ENCODE peak calls at places on chromosome 11, in five cellular contexts. V, X, M, W and U are unnamed samples.

GRCh38 chr11:9568854-9569587 is 4.4 kb upstream of the WEE1 start:
- DNase-seq in M (peak), X (peak), V (peak), W (peak), U (peak)

GRCh38 chr11:114176321-114176720 is 116.8 kb downstream of the ZBTB16 start:
- DNase-seq in W (no peak), X (no peak), M (no peak), V (no peak), U (no peak)

GRCh38 chr11:65960824-65961266 is 689 bp upstream of the SART1 start:
- DNase-seq in W (no peak), X (no peak), V (no peak), M (no peak), U (no peak)

GRCh38 chr11:48081151-48082010 is 101.0 kb downstream of the PTPRJ start:
- DNase-seq in W (no peak), X (no peak), V (no peak), M (peak), U (peak)

GRCh38 chr11:10486161-10486840 is 31.2 kb downstream of the AMPD3 start:
- DNase-seq in V (no peak), X (no peak), M (no peak), W (no peak), U (no peak)

GRCh38 chr11:70631624-70632047 is 233.3 kb downstream of the CTTN start:
- DNase-seq in V (no peak), X (no peak), M (no peak), W (no peak), U (no peak)

GRCh38 chr11:27246925-27247324 is 116.1 kb downstream of the CCDC34 start:
- DNase-seq in X (no peak), W (no peak), V (no peak), M (no peak), U (no peak)

GRCh38 chr11:65013130-65013691 is 749 bp upstream of the ARL2 start:
- DNase-seq in M (peak), V (peak), W (peak), X (peak), U (no peak)

GRCh38 chr11:44680982-44681597 is 45.7 kb upstream of the TSPAN18 start:
- DNase-seq in V (no peak), M (no peak), X (peak), W (peak), U (peak)

GRCh38 chr11:6548121-6548520 is 51.0 kb downstream of the DNHD1 start:
- DNase-seq in M (no peak), W (no peak), V (no peak), X (no peak), U (no peak)

GRCh38 chr11:60753309-60753708 is 3.4 kb upstream of the MS4A15 start:
- DNase-seq in V (no peak), W (no peak), X (no peak), M (no peak), U (no peak)

GRCh38 chr11:34621876-34622275 is 983 bp downstream of the EHF start:
- DNase-seq in W (no peak), X (no peak), V (no peak), M (no peak), U (no peak)

GRCh38 chr11:34623463-34623862 is 2.6 kb downstream of the EHF start:
- DNase-seq in V (no peak), W (no peak), M (no peak), X (peak), U (no peak)

GRCh38 chr11:34626393-34626792 is 5.5 kb downstream of the EHF start:
- DNase-seq in M (peak), V (no peak), X (no peak), W (no peak), U (peak)

GRCh38 chr11:34625576-34625975 is 4.7 kb downstream of the EHF start:
- DNase-seq in W (no peak), X (no peak), V (no peak), M (no peak), U (no peak)

GRCh38 chr11:34624069-34624468 is 3.2 kb downstream of the EHF start:
- DNase-seq in V (no peak), M (no peak), X (peak), W (no peak), U (peak)
- TF ChIP-seq CTCF in V (no peak), M (no peak), X (no peak), W (no peak), U (no peak)

GRCh38 chr11:118068206-118068944 is 8.5 kb upstream of the TMPRSS4 start:
- DNase-seq in X (no peak), M (no peak), W (peak), V (no peak), U (no peak)
- TF ChIP-seq CTCF in X (no peak), M (no peak), W (peak), V (no peak), U (no peak)

DNA sequence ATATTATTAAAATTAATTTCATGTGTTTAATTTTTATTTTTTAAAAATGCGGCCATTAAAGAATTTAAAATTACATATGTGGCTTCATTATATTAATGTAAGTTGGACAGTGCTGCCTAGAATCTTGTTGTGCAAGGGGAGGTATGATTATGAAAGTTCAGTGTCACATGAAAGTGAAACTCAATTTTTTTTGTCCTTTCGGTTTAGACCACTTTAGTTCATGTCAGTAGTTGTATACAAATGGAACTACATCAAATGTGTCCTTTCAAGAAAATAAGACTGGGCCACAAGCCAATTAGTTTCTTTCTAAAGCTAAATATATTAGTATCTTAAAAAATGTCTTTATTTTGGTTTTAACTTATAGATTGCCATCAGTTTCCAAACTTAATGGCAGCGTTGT is 35.7 kb downstream of the TBCEL start:
- DNase-seq in W (no peak), V (no peak), M (no peak), X (peak), U (no peak)
- TF ChIP-seq CTCF in W (no peak), V (no peak), M (no peak), X (no peak), U (no peak)

GRCh38 chr11:449889-450808 is at the start of gene PTDSS2:
- DNase-seq in W (peak), X (peak), V (peak), M (peak), U (peak)
- TF ChIP-seq CTCF in W (no peak), X (no peak), V (no peak), M (no peak), U (no peak)

GRCh38 chr11:122105009-122105828 is 10.8 kb downstream of the BLID start:
- DNase-seq in X (no peak), M (no peak), W (no peak), V (no peak), U (no peak)

GRCh38 chr11:122107045-122107444 is 9.0 kb downstream of the BLID start:
- DNase-seq in W (no peak), V (no peak), X (no peak), M (no peak), U (no peak)

GRCh38 chr11:122108192-122108799 is 7.7 kb downstream of the BLID start:
- DNase-seq in W (peak), V (no peak), M (peak), X (peak), U (peak)

GRCh38 chr11:122108828-122109227 is 7.2 kb downstream of the BLID start:
- DNase-seq in X (no peak), W (no peak), V (no peak), M (no peak), U (no peak)

DNA sequence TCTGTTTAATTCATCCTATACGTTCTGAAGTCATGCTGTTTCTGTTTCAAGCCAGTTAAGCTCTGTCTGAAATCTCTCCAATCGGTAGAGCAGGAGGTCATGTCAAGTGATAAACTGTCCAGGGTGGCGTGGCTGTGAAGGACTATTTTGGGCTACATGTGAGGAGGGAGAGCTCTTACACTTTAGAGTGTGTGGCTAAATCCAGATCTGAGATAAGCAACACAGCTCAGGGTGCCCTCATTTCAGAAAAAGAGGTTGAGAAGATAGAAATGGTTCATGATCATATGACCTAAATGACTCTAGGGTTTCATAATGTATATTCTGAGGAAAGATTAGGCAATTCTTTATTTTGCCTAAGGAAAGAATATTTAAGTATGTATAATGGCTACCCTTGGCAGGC is 8.4 kb downstream of the BLID start:
- DNase-seq in M (no peak), V (no peak), X (no peak), W (no peak), U (no peak)
- TF ChIP-seq CTCF in M (no peak), V (no peak), X (no peak), W (no peak), U (no peak)

GRCh38 chr11:90310210-90310609 is 87.4 kb upstream of the CHORDC1 start:
- DNase-seq in X (no peak), V (no peak), W (no peak), M (no peak), U (no peak)
- TF ChIP-seq CTCF in X (no peak), V (no peak), W (no peak), M (no peak), U (no peak)